ENCODE peak calls at places on chromosomes 6 and 20, in five cellular contexts. One of them, this sample, is unnamed.

GRCh38 chr6:33314515-33314942 is 651 bp upstream of the TAPBP start:
- DNase-seq in A549: peak; percentile 65
- DNase-seq in mucosa of descending colon: peak; percentile 82
- DNase-seq in heart left ventricle: peak; percentile 72
- DNase-seq in cardiac muscle cell: no peak
- DNase-seq in this sample: no peak

GRCh38 chr20:38373231-38373867 is 27.1 kb downstream of the LBP start:
- DNase-seq in A549: no peak
- DNase-seq in mucosa of descending colon: no peak
- DNase-seq in heart left ventricle: no peak
- DNase-seq in cardiac muscle cell: no peak
- DNase-seq in this sample: no peak

GRCh38 chr6:165986647-165987482 is 180.8 kb downstream of the TBXT start:
- DNase-seq in A549: no peak
- DNase-seq in mucosa of descending colon: no peak
- DNase-seq in heart left ventricle: no peak
- DNase-seq in cardiac muscle cell: peak; percentile 50
- DNase-seq in this sample: no peak

GRCh38 chr6:131062245-131063027 is 609 bp downstream of the EPB41L2 start:
- DNase-seq in A549: no peak
- DNase-seq in mucosa of descending colon: no peak
- DNase-seq in heart left ventricle: no peak
- DNase-seq in cardiac muscle cell: peak; percentile 40
- DNase-seq in this sample: no peak

GRCh38 chr20:45905505-45906079 is 6.4 kb downstream of the PLTP start:
- DNase-seq in A549: peak; percentile 52
- DNase-seq in mucosa of descending colon: no peak
- DNase-seq in heart left ventricle: no peak
- DNase-seq in cardiac muscle cell: no peak
- DNase-seq in this sample: no peak

GRCh38 chr6:41689171-41690008 is 46.0 kb downstream of the TFEB start:
- DNase-seq in A549: no peak
- DNase-seq in mucosa of descending colon: no peak
- DNase-seq in heart left ventricle: no peak
- DNase-seq in cardiac muscle cell: no peak
- DNase-seq in this sample: no peak

GRCh38 chr6:43689421-43689820 is 1.8 kb upstream of the MRPS18A start:
- DNase-seq in A549: no peak
- DNase-seq in mucosa of descending colon: no peak
- DNase-seq in heart left ventricle: no peak
- DNase-seq in cardiac muscle cell: no peak
- DNase-seq in this sample: no peak

GRCh38 chr20:5658897-5659296 is 91.3 kb upstream of the SHLD1 start:
- DNase-seq in A549: peak; percentile 68
- DNase-seq in mucosa of descending colon: peak; percentile 48
- DNase-seq in heart left ventricle: peak; percentile 72
- DNase-seq in cardiac muscle cell: peak; percentile 22
- DNase-seq in this sample: peak; percentile 70

GRCh38 chr20:64021124-64021975 is 14.6 kb upstream of the C20orf204 start:
- DNase-seq in A549: no peak
- DNase-seq in mucosa of descending colon: no peak
- DNase-seq in heart left ventricle: no peak
- DNase-seq in cardiac muscle cell: no peak
- DNase-seq in this sample: no peak

GRCh38 chr6:6631526-6632276 is 43.2 kb downstream of the LY86 start:
- DNase-seq in A549: no peak
- DNase-seq in mucosa of descending colon: peak; percentile 10
- DNase-seq in heart left ventricle: no peak
- DNase-seq in cardiac muscle cell: no peak
- DNase-seq in this sample: no peak

GRCh38 chr20:48051810-48052491 is 266.7 kb upstream of the SULF2 start:
- DNase-seq in A549: peak; percentile 28
- DNase-seq in mucosa of descending colon: no peak
- DNase-seq in heart left ventricle: no peak
- DNase-seq in cardiac muscle cell: no peak
- DNase-seq in this sample: peak; percentile 72

GRCh38 chr6:167906899-167907298 is 80.2 kb downstream of the AFDN start:
- DNase-seq in A549: no peak
- DNase-seq in mucosa of descending colon: peak; percentile 74
- DNase-seq in heart left ventricle: peak; percentile 71
- DNase-seq in cardiac muscle cell: peak; percentile 74
- DNase-seq in this sample: no peak

GRCh38 chr6:165804331-165805066 is 141.5 kb upstream of the PDE10A start:
- DNase-seq in A549: no peak
- DNase-seq in mucosa of descending colon: no peak
- DNase-seq in heart left ventricle: no peak
- DNase-seq in cardiac muscle cell: peak; percentile 17
- DNase-seq in this sample: peak; percentile 12

GRCh38 chr6:29834564-29835436 is 7.2 kb downstream of the HLA-G start:
- DNase-seq in A549: no peak
- DNase-seq in mucosa of descending colon: peak; percentile 61
- DNase-seq in heart left ventricle: peak; percentile 46
- DNase-seq in cardiac muscle cell: peak; percentile 36
- DNase-seq in this sample: no peak

GRCh38 chr20:61230166-61230565 is 21.9 kb upstream of the CDH4 start:
- DNase-seq in A549: no peak
- DNase-seq in mucosa of descending colon: no peak
- DNase-seq in heart left ventricle: no peak
- DNase-seq in cardiac muscle cell: no peak
- DNase-seq in this sample: no peak

GRCh38 chr20:59632426-59633113 is 28.2 kb downstream of the PHACTR3 start:
- DNase-seq in A549: no peak
- DNase-seq in mucosa of descending colon: no peak
- DNase-seq in heart left ventricle: no peak
- DNase-seq in cardiac muscle cell: no peak
- DNase-seq in this sample: no peak
- TF ChIP-seq CTCF in A549: no peak
- TF ChIP-seq CTCF in mucosa of descending colon: no peak
- TF ChIP-seq CTCF in heart left ventricle: no peak
- TF ChIP-seq CTCF in cardiac muscle cell: no peak
- TF ChIP-seq CTCF in this sample: no peak

GRCh38 chr20:35453647-35454046 is 1.8 kb upstream of the CEP250 start:
- DNase-seq in A549: no peak
- DNase-seq in mucosa of descending colon: no peak
- DNase-seq in heart left ventricle: no peak
- DNase-seq in cardiac muscle cell: no peak
- DNase-seq in this sample: no peak
- H3K4me3 ChIP-seq in A549: peak overlapping the region; percentile 71
- H3K4me3 ChIP-seq in mucosa of descending colon: no peak overlapping the region
- H3K4me3 ChIP-seq in heart left ventricle: no peak overlapping the region
- H3K4me3 ChIP-seq in cardiac muscle cell: peak overlapping the region; percentile 44
- H3K4me3 ChIP-seq in this sample: peak overlapping the region; percentile 52

GRCh38 chr6:27871919-27872633 is 40.1 kb downstream of the OR2B2 start:
- DNase-seq in A549: peak; percentile 59
- DNase-seq in mucosa of descending colon: peak; percentile 93
- DNase-seq in heart left ventricle: peak; percentile 60
- DNase-seq in cardiac muscle cell: peak; percentile 86
- DNase-seq in this sample: peak; percentile 97
- TF ChIP-seq CTCF in A549: no peak
- TF ChIP-seq CTCF in mucosa of descending colon: no peak
- TF ChIP-seq CTCF in heart left ventricle: no peak
- TF ChIP-seq CTCF in cardiac muscle cell: peak; percentile 25
- TF ChIP-seq CTCF in this sample: peak; percentile 43

DNA sequence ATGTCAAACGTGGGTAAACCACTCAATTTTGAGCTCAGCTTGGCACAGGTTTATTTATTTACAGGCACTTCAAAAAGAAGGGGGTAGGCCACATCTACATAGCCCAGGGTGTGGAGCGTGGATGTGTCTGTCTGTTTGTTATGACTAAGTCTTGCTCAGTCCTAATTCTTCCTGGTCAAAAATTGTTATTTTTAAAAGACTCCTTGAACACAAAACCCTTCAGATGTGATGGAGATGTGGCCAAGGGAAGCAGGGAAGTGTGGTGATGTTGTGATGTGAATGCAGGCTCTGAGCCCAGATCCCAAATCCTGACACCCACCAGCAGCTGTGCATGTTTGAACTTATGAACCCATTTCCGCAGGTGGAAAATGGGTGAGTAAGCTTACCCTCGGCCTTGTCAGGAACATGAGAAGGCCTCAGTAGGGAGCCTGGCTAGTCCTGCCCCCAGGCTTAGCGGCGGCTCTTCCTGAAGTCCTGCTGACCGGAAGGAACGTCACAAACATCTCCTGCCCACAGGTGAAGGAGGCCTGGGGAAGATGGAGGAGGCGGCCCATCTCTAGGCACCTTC is 119.7 kb downstream of the MYLK4 start:
- DNase-seq in A549: no peak
- DNase-seq in mucosa of descending colon: no peak
- DNase-seq in heart left ventricle: peak; percentile 51
- DNase-seq in cardiac muscle cell: no peak
- DNase-seq in this sample: peak; percentile 93
- H3K4me3 ChIP-seq in A549: no peak overlapping the region
- H3K4me3 ChIP-seq in mucosa of descending colon: no peak overlapping the region
- H3K4me3 ChIP-seq in heart left ventricle: no peak overlapping the region
- H3K4me3 ChIP-seq in cardiac muscle cell: no peak overlapping the region
- H3K4me3 ChIP-seq in this sample: no peak overlapping the region